ENCODE peak calls at places on chromosomes 5 and 9, in seven cellular contexts. B is NCI-H1092; O is CD8-positive, alpha-beta T cell; Q is right cardiac atrium; G is esophagus squamous epithelium; J is mucosa of gallbladder; H is LoVo. L is an unnamed sample.

GRCh38 chr9:36665387-36665786 is 92.7 kb downstream of the MELK start:
- DNase-seq in G (no peak), J (no peak), Q (no peak), H (no peak), B (no peak), O (no peak), L (no peak)

GRCh38 chr5:44387391-44387790 is 1.8 kb downstream of the FGF10 start:
- DNase-seq in O (no peak), G (no peak), Q (no peak), J (no peak), H (no peak), B (no peak), L (no peak)

GRCh38 chr9:77649109-77649812 is 1.1 kb upstream of the GNA14 start:
- DNase-seq in J (no peak), O (no peak), H (no peak), G (no peak), Q (no peak), B (no peak), L (no peak)

GRCh38 chr9:136882109-136882946 is 4.0 kb upstream of the TRAF2 start:
- DNase-seq in J (peak; percentile 68), B (no peak), O (peak; percentile 77), Q (peak; percentile 66), G (no peak), H (peak; percentile 73), L (no peak)

GRCh38 chr5:68554566-68555279 is 339.2 kb downstream of the PIK3R1 start:
- DNase-seq in O (no peak), H (peak; percentile 22), J (peak; percentile 26), G (no peak), B (no peak), Q (peak; percentile 85), L (no peak)

GRCh38 chr9:93198839-93199625 is 15.1 kb downstream of the WNK2 start:
- DNase-seq in Q (peak; percentile 36), G (no peak), J (no peak), O (no peak), B (no peak), H (no peak), L (no peak)

GRCh38 chr5:158569534-158569933 is 530.2 kb downstream of the EBF1 start:
- DNase-seq in B (no peak), H (no peak), O (no peak), J (no peak), G (no peak), Q (no peak), L (no peak)

GRCh38 chr9:3658964-3659363 is 133.2 kb upstream of the RFX3 start:
- DNase-seq in Q (no peak), B (no peak), O (no peak), J (no peak), G (no peak), H (no peak), L (no peak)

GRCh38 chr5:111810087-111810486 is 53.1 kb upstream of the NREP start:
- DNase-seq in Q (no peak), H (no peak), O (no peak), J (peak; percentile 33), G (no peak), B (no peak), L (no peak)

GRCh38 chr5:180122875-180123274 is 51.3 kb upstream of the RNF130 start:
- DNase-seq in Q (no peak), H (no peak), G (no peak), O (no peak), B (no peak), J (no peak), L (no peak)

GRCh38 chr9:13719981-13720380 is 440.5 kb upstream of the MPDZ start:
- DNase-seq in Q (no peak), O (no peak), G (no peak), J (no peak), H (no peak), B (no peak), L (no peak)

GRCh38 chr9:137236238-137236935 is 4.7 kb upstream of the TUBB4B start:
- DNase-seq in G (no peak), O (peak; percentile 84), J (peak; percentile 85), Q (peak; percentile 95), H (peak; percentile 74), B (peak; percentile 82), L (peak; percentile 93)

GRCh38 chr5:87121315-87122170 is 146.1 kb upstream of the RASA1 start:
- DNase-seq in J (no peak), O (peak; percentile 22), B (no peak), G (no peak), Q (peak; percentile 34), H (peak; percentile 49), L (no peak)

GRCh38 chr9:78053627-78054026 is 22.0 kb upstream of the GNAQ start:
- DNase-seq in O (no peak), B (no peak), J (no peak), H (no peak), G (no peak), Q (no peak), L (no peak)

GRCh38 chr5:126449751-126450271 is 26.6 kb downstream of the GRAMD2B start:
- DNase-seq in O (peak; percentile 47), H (peak; percentile 63), G (no peak), Q (no peak), B (no peak), J (no peak), L (no peak)

GRCh38 chr5:132363431-132364112 is 5.9 kb upstream of the SLC22A5 start:
- DNase-seq in Q (no peak), G (no peak), B (no peak), H (peak; percentile 43), O (no peak), J (peak; percentile 56), L (no peak)

GRCh38 chr9:83267741-83268140 is 204.8 kb upstream of the RASEF start:
- DNase-seq in O (no peak), B (no peak), J (no peak), Q (no peak), H (no peak), G (no peak), L (no peak)

GRCh38 chr5:74673011-74673790 is 11.8 kb upstream of the HEXB start:
- DNase-seq in O (no peak), H (peak; percentile 43), Q (peak; percentile 30), B (no peak), J (no peak), G (no peak), L (peak; percentile 28)

GRCh38 chr5:6631441-6631840 is 1.4 kb downstream of the NSUN2 start:
- DNase-seq in B (no peak), J (no peak), Q (no peak), H (no peak), G (no peak), O (no peak), L (no peak)

GRCh38 chr5:121429761-121430160 is 421.9 kb upstream of the FTMT start:
- DNase-seq in H (no peak), O (no peak), Q (no peak), B (no peak), G (no peak), J (no peak), L (no peak)

GRCh38 chr9:121607434-121608248 is 43.8 kb upstream of the DAB2IP start:
- DNase-seq in G (no peak), B (peak; percentile 21), O (no peak), J (no peak), H (no peak), Q (peak; percentile 83), L (peak; percentile 77)

GRCh38 chr5:136590581-136590980 is 225.2 kb upstream of the TRPC7 start:
- DNase-seq in J (no peak), Q (no peak), O (no peak), H (no peak), G (no peak), B (no peak), L (no peak)

GRCh38 chr9:76787677-76788076 is 23.4 kb downstream of the PCA3 start:
- DNase-seq in H (no peak), Q (no peak), O (no peak), B (no peak), G (no peak), J (no peak), L (no peak)

GRCh38 chr9:88533951-88534455 is 975 bp upstream of the NXNL2 start:
- DNase-seq in Q (no peak), G (no peak), O (no peak), B (no peak), H (peak; percentile 29), J (peak; percentile 13), L (peak; percentile 44)

GRCh38 chr5:74257645-74258328 is 382.7 kb downstream of the ENC1 start:
- DNase-seq in G (peak; percentile 7), J (peak; percentile 63), H (peak; percentile 93), Q (peak; percentile 90), O (no peak), B (no peak), L (no peak)

GRCh38 chr9:87702921-87703320 is 23.0 kb upstream of the CTSL start:
- DNase-seq in H (no peak), Q (no peak), J (no peak), O (no peak), G (no peak), B (no peak), L (no peak)

GRCh38 chr9:72415163-72415562 is 50.2 kb upstream of the ZFAND5 start:
- DNase-seq in G (no peak), Q (no peak), H (no peak), O (no peak), B (no peak), J (no peak), L (no peak)

GRCh38 chr5:53364098-53364497 is 116.3 kb upstream of the FST start:
- DNase-seq in J (no peak), O (no peak), G (no peak), B (no peak), H (no peak), Q (peak; percentile 67), L (no peak)

GRCh38 chr5:98458004-98458403 is 315.5 kb upstream of the RGMB start:
- DNase-seq in Q (no peak), H (no peak), B (no peak), J (no peak), O (no peak), G (no peak), L (no peak)

GRCh38 chr5:74240783-74241750 is 399.5 kb downstream of the ENC1 start:
- DNase-seq in J (no peak), Q (no peak), H (peak; percentile 51), G (no peak), O (no peak), B (no peak), L (no peak)

GRCh38 chr9:98541684-98542230 is 167.0 kb downstream of the GABBR2 start:
- DNase-seq in G (no peak), O (no peak), J (no peak), H (no peak), Q (no peak), B (no peak), L (no peak)

GRCh38 chr5:150131978-150132694 is 23.5 kb downstream of the PDGFRB start:
- DNase-seq in H (no peak), J (no peak), B (no peak), O (no peak), Q (peak; percentile 52), G (no peak), L (no peak)

GRCh38 chr5:33272288-33272687 is 168.5 kb upstream of the TARS1 start:
- DNase-seq in B (no peak), H (peak; percentile 25), Q (no peak), J (no peak), O (no peak), G (no peak), L (no peak)

L was measured in retina.